ENCODE peak calls at places on chromosomes 13 and 19, in eight cellular contexts. Z is T-helper 17 cell; W is Right ventricle myocardium superior; B is Daoy; M is NCI-H187 treated with DMSO at 0.1 percent for 48 hours; D is mucosa of gallbladder; G is stimulated activated CD4-positive, alpha-beta T cell treated with anti-CD3 and anti-CD28 coated beads, TNF-alpha, amount 100 ng/mL, for 48 hours; S is T-helper 9 cell. X is an unnamed sample.

GRCh38 chr19:46065486-46065885 is 24.7 kb upstream of the IGFL4 start:
- DNase-seq in S (no peak), Z (no peak), W (no peak), M (no peak), B (peak), D (no peak), G (no peak), X (no peak)

GRCh38 chr19:12939292-12939606 is 840 bp downstream of the CALR start:
- DNase-seq in Z (no peak), M (no peak), W (no peak), G (no peak), D (no peak), B (no peak), S (no peak), X (no peak)

GRCh38 chr19:1279782-1280341 is 4.5 kb downstream of the FAM174C start:
- DNase-seq in Z (peak), B (peak), D (peak), G (peak), S (peak), M (peak), W (peak), X (peak)

GRCh38 chr19:39474139-39474620 is 6.5 kb upstream of the TIMM50 start:
- DNase-seq in M (no peak), B (peak), G (peak), D (peak), Z (peak), S (peak), W (peak), X (peak)

GRCh38 chr13:94656766-94657165 is 55.1 kb downstream of the GPR180 start:
- DNase-seq in Z (no peak), B (peak), W (no peak), D (no peak), G (peak), M (no peak), S (no peak), X (no peak)

GRCh38 chr13:28568286-28568685 is 73.4 kb upstream of the FLT1 start:
- DNase-seq in G (no peak), M (no peak), S (no peak), W (peak), Z (no peak), D (peak), B (no peak), X (peak)

GRCh38 chr19:47414469-47414868 is 4.9 kb downstream of the MEIS3 start:
- DNase-seq in S (no peak), G (no peak), Z (no peak), B (peak), D (no peak), W (no peak), M (no peak), X (no peak)

GRCh38 chr13:20418953-20419352 is 106.7 kb downstream of the CRYL1 start:
- DNase-seq in M (no peak), Z (no peak), S (no peak), D (no peak), G (no peak), B (no peak), W (no peak), X (no peak)

GRCh38 chr13:45807520-45808099 is 43.9 kb downstream of the SIAH3 start:
- DNase-seq in B (peak), Z (no peak), S (no peak), D (peak), W (no peak), M (no peak), G (no peak), X (no peak)

GRCh38 chr13:32728327-32728726 is 142.1 kb downstream of the PDS5B start:
- DNase-seq in S (no peak), Z (no peak), M (no peak), G (no peak), B (no peak), D (no peak), W (no peak), X (no peak)

GRCh38 chr19:58555369-58555885 is 522 bp upstream of the CHMP2A start:
- DNase-seq in W (no peak), B (no peak), G (no peak), D (no peak), M (no peak), Z (no peak), S (no peak), X (peak)

GRCh38 chr13:21850013-21851006 is 179.4 kb downstream of the FGF9 start:
- DNase-seq in D (no peak), M (no peak), Z (no peak), W (no peak), S (no peak), B (no peak), G (no peak), X (no peak)

GRCh38 chr13:85543144-85543543 is 256.1 kb downstream of the SLITRK6 start:
- DNase-seq in M (no peak), W (no peak), G (no peak), Z (no peak), S (no peak), D (no peak), B (no peak), X (no peak)

GRCh38 chr13:38662362-38662761 is 24.5 kb upstream of the FREM2 start:
- DNase-seq in W (no peak), M (no peak), G (no peak), D (no peak), B (no peak), Z (no peak), S (no peak), X (no peak)

GRCh38 chr19:35142531-35143230 is 374 bp upstream of the FXYD7 start:
- DNase-seq in G (no peak), S (peak), M (no peak), D (no peak), W (peak), Z (peak), B (peak), X (peak)

GRCh38 chr13:29369060-29369743 is 226.3 kb downstream of the SLC7A1 start:
- DNase-seq in W (no peak), M (no peak), G (no peak), S (no peak), Z (no peak), D (peak), B (peak), X (no peak)

GRCh38 chr13:21638319-21639282 is 32.3 kb upstream of the FGF9 start:
- DNase-seq in D (peak), W (no peak), G (no peak), M (peak), S (peak), Z (no peak), B (no peak), X (no peak)

GRCh38 chr13:113448885-113449692 is 4.2 kb downstream of the ADPRHL1 start:
- DNase-seq in G (no peak), Z (no peak), W (no peak), S (peak), M (peak), D (peak), B (peak), X (no peak)

GRCh38 chr13:97228850-97229521 is 6.9 kb downstream of the MBNL2 start:
- DNase-seq in M (no peak), S (no peak), B (no peak), Z (no peak), G (no peak), W (no peak), D (no peak), X (no peak)

GRCh38 chr13:110811751-110812110 is 98.2 kb downstream of the ING1 start:
- DNase-seq in B (no peak), M (no peak), S (no peak), G (no peak), W (no peak), Z (no peak), D (no peak), X (no peak)

GRCh38 chr13:112933649-112934048 is 35.4 kb upstream of the MCF2L start:
- DNase-seq in Z (no peak), M (no peak), W (no peak), S (no peak), B (no peak), D (no peak), G (no peak), X (no peak)

GRCh38 chr13:114130708-114131580 is 1.5 kb downstream of the RASA3 start:
- DNase-seq in G (no peak), B (peak), D (peak), S (peak), M (peak), Z (peak), W (peak), X (peak)

GRCh38 chr19:2974342-2974932 is 2.9 kb upstream of the TLE6 start:
- DNase-seq in G (peak), M (no peak), S (no peak), W (peak), Z (no peak), D (no peak), B (no peak), X (peak)

GRCh38 chr13:31882794-31883193 is 143.5 kb downstream of the RXFP2 start:
- DNase-seq in G (no peak), S (no peak), M (no peak), Z (no peak), D (no peak), W (no peak), B (no peak), X (no peak)

GRCh38 chr19:33758541-33759013 is 38.1 kb upstream of the KCTD15 start:
- DNase-seq in G (no peak), B (peak), D (no peak), S (no peak), Z (no peak), W (no peak), M (no peak), X (no peak)

GRCh38 chr19:10352764-10353671 is 13.6 kb upstream of the ICAM3 start:
- DNase-seq in D (peak), S (no peak), Z (no peak), W (peak), B (no peak), G (no peak), M (no peak), X (peak)

GRCh38 chr19:17590780-17591688 is 35.6 kb downstream of the COLGALT1 start:
- DNase-seq in B (no peak), D (no peak), Z (no peak), M (no peak), W (no peak), G (no peak), S (no peak), X (no peak)

GRCh38 chr19:812049-812816 is 9.5 kb downstream of the PLPPR3 start:
- DNase-seq in S (no peak), B (no peak), Z (no peak), W (no peak), D (no peak), G (no peak), M (no peak), X (no peak)

GRCh38 chr13:46804391-46804815 is 7.4 kb upstream of the ESD start:
- DNase-seq in B (peak), S (no peak), M (no peak), G (no peak), Z (no peak), W (no peak), D (no peak), X (no peak)

X was measured in left ventricle myocardium superior.